ENCODE peak calls at places on chromosomes 11 and 22, in ten cellular contexts. B is B cell, H is HFFc6, G is NCI-H146, F is A549, A is H54, P is Right ventricle myocardium superior, R is NAMALWA, X is putamen, C is AG09309. E is an unnamed sample.

GRCh38 chr22:39148727-39149535 is 3.5 kb downstream of the CBX7 start:
- DNase-seq in F (no peak), P (peak; percentile 73), B (peak; percentile 84), C (no peak), G (no peak), X (no peak), H (no peak), R (peak; percentile 77), A (no peak), E (no peak)

GRCh38 chr11:41431784-41432183 is 27.7 kb downstream of the LRRC4C start:
- DNase-seq in F (no peak), A (no peak), R (peak; percentile 27), H (no peak), C (no peak), G (peak; percentile 16), B (no peak), X (no peak), P (no peak), E (no peak)

GRCh38 chr11:36157151-36157519 is 132.1 kb downstream of the COMMD9 start:
- DNase-seq in A (no peak), P (no peak), B (no peak), H (no peak), G (no peak), R (no peak), X (no peak), F (no peak), C (no peak), E (no peak)

GRCh38 chr22:25840162-25840561 is 98.2 kb downstream of the MYO18B start:
- DNase-seq in A (no peak), R (no peak), C (no peak), H (no peak), G (no peak), X (no peak), F (no peak), P (no peak), B (no peak), E (no peak)

GRCh38 chr11:73173755-73174494 is 31.8 kb upstream of the FCHSD2 start:
- DNase-seq in G (no peak), A (no peak), X (no peak), C (no peak), R (no peak), B (no peak), P (peak; percentile 86), H (no peak), F (no peak), E (no peak)

GRCh38 chr22:17922925-17923898 is 101.1 kb downstream of the MICAL3 start:
- DNase-seq in F (no peak), C (peak; percentile 28), B (no peak), R (no peak), P (no peak), G (no peak), X (no peak), A (peak; percentile 39), H (peak; percentile 72), E (no peak)

GRCh38 chr22:37563153-37564081 is 3.1 kb downstream of the CDC42EP1 start:
- DNase-seq in B (no peak), G (no peak), F (peak; percentile 73), X (peak; percentile 97), H (peak; percentile 92), C (peak; percentile 78), R (no peak), P (peak; percentile 76), A (peak; percentile 71), E (peak; percentile 95)

GRCh38 chr11:120238968-120239620 is 846 bp upstream of the POU2F3 start:
- DNase-seq in P (no peak), B (no peak), A (no peak), C (no peak), R (no peak), H (no peak), X (no peak), F (no peak), G (no peak), E (no peak)

GRCh38 chr11:61701298-61701993 is 21.3 kb downstream of the DAGLA start:
- DNase-seq in R (peak; percentile 31), G (peak; percentile 59), F (no peak), P (peak; percentile 61), H (no peak), B (no peak), A (no peak), C (no peak), X (no peak), E (no peak)

GRCh38 chr22:38230108-38230825 is 28.5 kb downstream of the MAFF start:
- DNase-seq in P (peak; percentile 78), R (peak; percentile 44), B (no peak), X (peak; percentile 63), C (no peak), A (no peak), F (no peak), G (no peak), H (no peak), E (no peak)

GRCh38 chr11:86056262-86056911 is 12.5 kb downstream of the PICALM start:
- DNase-seq in R (no peak), P (no peak), C (no peak), B (no peak), G (no peak), H (no peak), X (no peak), A (no peak), F (no peak), E (no peak)

GRCh38 chr11:134261626-134262488 is 8.5 kb downstream of the ACAD8 start:
- DNase-seq in H (peak; percentile 23), G (peak; percentile 35), B (no peak), R (peak; percentile 56), F (peak; percentile 51), C (no peak), A (no peak), X (no peak), P (no peak), E (no peak)

GRCh38 chr22:50169774-50170341 is 673 bp upstream of the PANX2 start:
- DNase-seq in B (peak; percentile 71), R (no peak), P (no peak), H (no peak), C (no peak), X (no peak), A (no peak), G (peak; percentile 49), F (no peak), E (no peak)